ENCODE peak calls at places on chromosomes 3 and 15, in four cellular contexts. One of them, this sample, is unnamed.

GRCh38 chr15:42154576-42155355 is 1.7 kb downstream of the PLA2G4F start:
- DNase-seq in SK-N-SH: no peak
- DNase-seq in HepG2: no peak
- DNase-seq in K562: no peak
- DNase-seq in this sample: no peak

GRCh38 chr3:151445283-151446001 is 15.4 kb downstream of the IGSF10 start:
- DNase-seq in K562: no peak
- DNase-seq in HepG2: no peak
- DNase-seq in SK-N-SH: no peak
- DNase-seq in this sample: no peak

GRCh38 chr3:128484404-128485282 is 8.4 kb downstream of the GATA2 start:
- DNase-seq in K562: no peak
- DNase-seq in SK-N-SH: peak
- DNase-seq in HepG2: no peak
- DNase-seq in this sample: peak

GRCh38 chr3:13039286-13039896 is 33.8 kb downstream of the IQSEC1 start:
- DNase-seq in HepG2: no peak
- DNase-seq in K562: no peak
- DNase-seq in SK-N-SH: no peak
- DNase-seq in this sample: no peak

GRCh38 chr3:73061416-73061815 is at the start of gene EBLN2:
- DNase-seq in HepG2: no peak
- DNase-seq in K562: no peak
- DNase-seq in SK-N-SH: no peak
- DNase-seq in this sample: no peak

GRCh38 chr3:180417241-180417640 is 184.7 kb upstream of the TTC14 start:
- DNase-seq in HepG2: no peak
- DNase-seq in K562: no peak
- DNase-seq in SK-N-SH: no peak
- DNase-seq in this sample: no peak

GRCh38 chr3:129315386-129315991 is 36.8 kb downstream of the HMCES start:
- DNase-seq in K562: peak
- DNase-seq in SK-N-SH: peak
- DNase-seq in HepG2: no peak
- DNase-seq in this sample: no peak

GRCh38 chr15:81091889-81092558 is 42.0 kb upstream of the CFAP161 start:
- DNase-seq in SK-N-SH: peak
- DNase-seq in K562: peak
- DNase-seq in HepG2: peak
- DNase-seq in this sample: no peak

GRCh38 chr3:71977525-71977924 is 192.6 kb upstream of the PROK2 start:
- DNase-seq in SK-N-SH: no peak
- DNase-seq in HepG2: no peak
- DNase-seq in K562: no peak
- DNase-seq in this sample: no peak

GRCh38 chr3:187689984-187690383 is 12.4 kb downstream of the RTP2 start:
- DNase-seq in SK-N-SH: no peak
- DNase-seq in HepG2: no peak
- DNase-seq in K562: no peak
- DNase-seq in this sample: no peak

GRCh38 chr3:193655827-193656433 is 62.9 kb downstream of the OPA1 start:
- DNase-seq in K562: no peak
- DNase-seq in SK-N-SH: no peak
- DNase-seq in HepG2: no peak
- DNase-seq in this sample: no peak

GRCh38 chr15:67175643-67176071 is 78.8 kb downstream of the AAGAB start:
- DNase-seq in K562: no peak
- DNase-seq in HepG2: no peak
- DNase-seq in SK-N-SH: no peak
- DNase-seq in this sample: no peak

GRCh38 chr3:168865022-168865551 is 769.4 kb upstream of the GOLIM4 start:
- DNase-seq in HepG2: no peak
- DNase-seq in SK-N-SH: peak
- DNase-seq in K562: peak
- DNase-seq in this sample: no peak

GRCh38 chr3:146465713-146466465 is 3.5 kb downstream of the PLSCR2 start:
- DNase-seq in SK-N-SH: no peak
- DNase-seq in K562: no peak
- DNase-seq in HepG2: no peak
- DNase-seq in this sample: no peak

GRCh38 chr15:74200394-74200793 is 2.2 kb downstream of the STRA6 start:
- DNase-seq in HepG2: no peak
- DNase-seq in SK-N-SH: peak
- DNase-seq in K562: no peak
- DNase-seq in this sample: no peak

GRCh38 chr15:34682673-34683072 is 72.1 kb downstream of the GJD2 start:
- DNase-seq in HepG2: no peak
- DNase-seq in SK-N-SH: no peak
- DNase-seq in K562: no peak
- DNase-seq in this sample: no peak

GRCh38 chr3:172673210-172673679 is 37.6 kb downstream of the NCEH1 start:
- DNase-seq in SK-N-SH: peak
- DNase-seq in K562: peak
- DNase-seq in HepG2: peak
- DNase-seq in this sample: peak

GRCh38 chr3:151347432-151347831 is 18.1 kb upstream of the P2RY13 start:
- DNase-seq in SK-N-SH: no peak
- DNase-seq in K562: no peak
- DNase-seq in HepG2: no peak
- DNase-seq in this sample: no peak

GRCh38 chr15:41507820-41508290 is 5.8 kb downstream of the LTK start:
- DNase-seq in SK-N-SH: no peak
- DNase-seq in HepG2: no peak
- DNase-seq in K562: no peak
- DNase-seq in this sample: no peak

GRCh38 chr3:196726788-196727675 is 12.6 kb upstream of the PAK2 start:
- DNase-seq in SK-N-SH: no peak
- DNase-seq in HepG2: no peak
- DNase-seq in K562: no peak
- DNase-seq in this sample: no peak

GRCh38 chr3:48588230-48588629 is 6.9 kb downstream of the COL7A1 start:
- DNase-seq in K562: no peak
- DNase-seq in HepG2: no peak
- DNase-seq in SK-N-SH: no peak
- DNase-seq in this sample: no peak
- TF ChIP-seq FOXJ3 in K562: no peak
- TF ChIP-seq FOXJ3 in HepG2: no peak
- TF ChIP-seq FOXJ3 in SK-N-SH: no peak
- TF ChIP-seq FOXJ3 in this sample: no peak

GRCh38 chr3:100600181-100601042 is 9.0 kb upstream of the ADGRG7 start:
- DNase-seq in K562: no peak
- DNase-seq in SK-N-SH: no peak
- DNase-seq in HepG2: no peak
- DNase-seq in this sample: no peak
- TF ChIP-seq FOXJ3 in K562: no peak
- TF ChIP-seq FOXJ3 in SK-N-SH: no peak
- TF ChIP-seq FOXJ3 in HepG2: no peak
- TF ChIP-seq FOXJ3 in this sample: no peak

GRCh38 chr15:62430552-62430951 is 265.5 kb upstream of the C2CD4B start:
- DNase-seq in K562: no peak
- DNase-seq in SK-N-SH: no peak
- DNase-seq in HepG2: no peak
- DNase-seq in this sample: no peak

GRCh38 chr15:62430056-62430455 is 265.0 kb upstream of the C2CD4B start:
- DNase-seq in K562: no peak
- DNase-seq in HepG2: peak
- DNase-seq in SK-N-SH: no peak
- DNase-seq in this sample: no peak

GRCh38 chr15:62428259-62428658 is 263.2 kb upstream of the C2CD4B start:
- DNase-seq in HepG2: no peak
- DNase-seq in K562: no peak
- DNase-seq in SK-N-SH: no peak
- DNase-seq in this sample: no peak

GRCh38 chr15:62428851-62429250 is 263.8 kb upstream of the C2CD4B start:
- DNase-seq in SK-N-SH: peak
- DNase-seq in K562: no peak
- DNase-seq in HepG2: no peak
- DNase-seq in this sample: no peak

GRCh38 chr15:62426387-62426956 is 261.4 kb upstream of the C2CD4B start:
- DNase-seq in K562: no peak
- DNase-seq in HepG2: peak
- DNase-seq in SK-N-SH: no peak
- DNase-seq in this sample: no peak
- TF ChIP-seq FOXJ3 in K562: no peak
- TF ChIP-seq FOXJ3 in HepG2: no peak
- TF ChIP-seq FOXJ3 in SK-N-SH: no peak
- TF ChIP-seq FOXJ3 in this sample: no peak

DNA sequence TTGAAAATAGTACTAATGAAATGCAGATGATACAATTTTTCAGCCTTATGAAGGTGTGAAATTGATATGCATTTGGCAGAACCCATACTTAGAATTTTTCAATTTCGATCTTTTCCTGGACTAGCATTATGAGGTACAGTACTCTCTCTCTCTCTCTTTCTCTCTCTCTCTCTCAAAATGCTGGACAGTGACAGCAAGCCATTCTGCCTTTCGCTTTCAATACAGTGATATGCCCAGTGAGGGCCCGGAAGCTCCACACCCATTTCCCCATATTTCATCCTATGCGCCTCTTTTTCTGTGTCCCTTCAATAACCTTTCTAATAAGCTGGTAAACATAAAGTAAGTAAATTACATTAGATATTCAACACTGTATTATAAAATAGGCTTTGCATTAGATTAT is 595.0 kb upstream of the UBE2E2 start:
- DNase-seq in K562: no peak
- DNase-seq in SK-N-SH: no peak
- DNase-seq in HepG2: no peak
- DNase-seq in this sample: no peak
- TF ChIP-seq FOXJ3 in K562: no peak
- TF ChIP-seq FOXJ3 in SK-N-SH: no peak
- TF ChIP-seq FOXJ3 in HepG2: no peak
- TF ChIP-seq FOXJ3 in this sample: no peak

DNA sequence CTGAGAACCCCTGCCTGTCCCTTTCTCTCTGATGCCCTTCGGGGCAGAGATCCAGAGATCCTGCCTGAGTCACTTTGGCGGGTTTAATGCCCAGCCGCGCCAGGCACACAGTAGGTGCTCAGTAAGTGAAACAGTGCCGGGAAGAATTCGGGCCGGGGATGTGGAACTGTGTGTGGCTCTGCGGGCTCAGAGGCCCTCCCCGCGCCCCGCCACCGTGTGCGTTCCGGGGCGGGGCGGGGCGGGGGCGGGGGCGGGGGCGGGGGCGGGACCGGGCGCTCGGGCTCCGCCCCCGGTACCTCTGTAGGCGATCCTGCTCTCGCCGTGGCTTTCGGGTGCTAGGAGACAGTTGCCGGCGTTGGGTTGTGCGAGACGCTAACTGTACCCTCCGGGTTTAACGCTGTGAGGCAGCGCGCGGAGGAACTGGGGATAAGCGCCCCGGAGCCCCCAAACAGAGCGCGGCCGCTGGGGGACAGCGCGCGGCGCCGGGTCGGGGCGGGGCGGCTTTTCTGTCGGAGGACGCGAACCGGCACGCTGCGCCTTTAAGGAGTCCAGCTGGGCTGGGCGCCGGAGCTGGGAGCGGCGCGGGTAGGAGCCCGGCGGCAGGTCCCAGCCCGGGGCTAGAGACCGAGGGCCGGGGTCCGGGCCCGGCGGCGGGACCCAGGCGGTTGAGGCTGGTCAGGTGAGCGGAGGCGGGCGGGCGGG is at the start of gene ABHD6:
- DNase-seq in K562: peak
- DNase-seq in SK-N-SH: peak
- DNase-seq in HepG2: peak
- DNase-seq in this sample: peak
- TF ChIP-seq FOXJ3 in K562: no peak
- TF ChIP-seq FOXJ3 in SK-N-SH: no peak
- TF ChIP-seq FOXJ3 in HepG2: no peak
- TF ChIP-seq FOXJ3 in this sample: no peak

GRCh38 chr3:43629741-43630140 is 7.9 kb upstream of the ANO10 start:
- DNase-seq in HepG2: no peak
- DNase-seq in SK-N-SH: no peak
- DNase-seq in K562: no peak
- DNase-seq in this sample: no peak

GRCh38 chr3:43637702-43638101 is 15.9 kb upstream of the ANO10 start:
- DNase-seq in K562: no peak
- DNase-seq in SK-N-SH: no peak
- DNase-seq in HepG2: no peak
- DNase-seq in this sample: no peak

GRCh38 chr3:43632269-43632733 is 10.5 kb upstream of the ANO10 start:
- DNase-seq in HepG2: no peak
- DNase-seq in K562: peak
- DNase-seq in SK-N-SH: no peak
- DNase-seq in this sample: no peak

GRCh38 chr3:43629254-43629653 is 7.4 kb upstream of the ANO10 start:
- DNase-seq in SK-N-SH: no peak
- DNase-seq in HepG2: no peak
- DNase-seq in K562: no peak
- DNase-seq in this sample: no peak

GRCh38 chr3:43632986-43633385 is 11.2 kb upstream of the ANO10 start:
- DNase-seq in HepG2: no peak
- DNase-seq in SK-N-SH: no peak
- DNase-seq in K562: no peak
- DNase-seq in this sample: no peak
- TF ChIP-seq FOXJ3 in HepG2: no peak
- TF ChIP-seq FOXJ3 in SK-N-SH: no peak
- TF ChIP-seq FOXJ3 in K562: no peak
- TF ChIP-seq FOXJ3 in this sample: no peak

GRCh38 chr3:10522646-10523303 is 17.4 kb upstream of the ATP2B2 start:
- DNase-seq in K562: no peak
- DNase-seq in SK-N-SH: no peak
- DNase-seq in HepG2: no peak
- DNase-seq in this sample: no peak
- TF ChIP-seq FOXJ3 in K562: no peak
- TF ChIP-seq FOXJ3 in SK-N-SH: no peak
- TF ChIP-seq FOXJ3 in HepG2: no peak
- TF ChIP-seq FOXJ3 in this sample: no peak

DNA sequence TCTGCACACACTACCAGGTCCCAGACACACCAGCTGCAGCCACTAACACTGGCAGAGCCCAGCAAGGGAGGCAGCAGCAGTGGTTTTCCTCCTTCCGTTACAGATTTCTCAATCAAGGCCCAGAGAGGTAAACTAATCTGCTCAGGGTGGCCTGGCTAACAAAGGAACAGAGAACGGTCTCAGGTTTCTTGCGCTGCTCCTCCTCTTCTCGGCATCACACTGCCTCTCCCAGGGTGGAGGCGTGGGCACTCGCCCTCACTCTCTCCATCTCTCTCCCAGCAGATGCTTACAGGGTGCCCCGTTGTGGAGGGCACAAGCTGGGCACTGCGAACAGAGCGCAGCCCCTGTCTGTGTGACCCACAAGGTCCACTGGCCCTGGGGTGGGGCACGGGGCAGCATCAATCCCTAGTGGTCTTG is 228.7 kb downstream of the VPS13C start:
- DNase-seq in HepG2: no peak
- DNase-seq in K562: no peak
- DNase-seq in SK-N-SH: no peak
- DNase-seq in this sample: no peak
- TF ChIP-seq FOXJ3 in HepG2: no peak
- TF ChIP-seq FOXJ3 in K562: no peak
- TF ChIP-seq FOXJ3 in SK-N-SH: no peak
- TF ChIP-seq FOXJ3 in this sample: no peak

This sample was measured in WTC11.